ENCODE peak calls at places on chromosome 17, in six cellular contexts. M is breast epithelium, G is kidney epithelial cell, Z is IMR-90, N is HAP-1, R is heart right ventricle. B is an unnamed sample.

GRCh38 chr17:62791235-62792121 is 16.6 kb downstream of the MARCHF10 start:
- DNase-seq in N (no peak), R (no peak), M (no peak), G (no peak), Z (peak; percentile 95), B (peak; percentile 83)

GRCh38 chr17:43314582-43314981 is 80.8 kb upstream of the RNU2-1 start:
- DNase-seq in N (no peak), Z (no peak), M (no peak), R (no peak), G (no peak), B (no peak)

GRCh38 chr17:49823614-49824013 is 24.3 kb downstream of the TAC4 start:
- DNase-seq in Z (peak; percentile 91), N (no peak), G (no peak), M (no peak), R (no peak), B (no peak)

GRCh38 chr17:44198721-44199552 is 747 bp downstream of the ATXN7L3 start:
- DNase-seq in G (no peak), R (peak; percentile 60), M (peak; percentile 54), N (peak; percentile 73), Z (peak; percentile 28), B (no peak)

GRCh38 chr17:7572588-7573323 is 6.7 kb upstream of the CD68 start:
- DNase-seq in N (peak; percentile 99), R (no peak), G (peak; percentile 95), Z (peak; percentile 99), M (peak; percentile 100), B (peak; percentile 97)

GRCh38 chr17:17669081-17669850 is 12.0 kb upstream of the RAI1 start:
- DNase-seq in R (no peak), Z (peak; percentile 45), G (no peak), M (no peak), N (no peak), B (no peak)

GRCh38 chr17:83146347-83146746 is 66.9 kb downstream of the METRNL start:
- DNase-seq in Z (no peak), G (no peak), M (peak; percentile 7), R (no peak), N (no peak), B (no peak)

GRCh38 chr17:7083592-7083991 is 3.5 kb upstream of the CLEC10A start:
- DNase-seq in G (no peak), Z (peak; percentile 17), R (no peak), N (no peak), M (no peak), B (no peak)

GRCh38 chr17:51604299-51605020 is 344.1 kb downstream of the UTP18 start:
- DNase-seq in Z (no peak), R (no peak), N (no peak), M (no peak), G (no peak), B (no peak)

GRCh38 chr17:82561429-82562035 is 42.0 kb downstream of the FOXK2 start:
- DNase-seq in M (no peak), N (no peak), Z (no peak), G (no peak), R (no peak), B (no peak)

GRCh38 chr17:44074911-44075285 is 4.4 kb downstream of the G6PC3 start:
- DNase-seq in N (no peak), M (no peak), G (no peak), Z (no peak), R (no peak), B (no peak)

GRCh38 chr17:57604771-57605733 is 140.0 kb downstream of the CCDC182 start:
- DNase-seq in N (no peak), G (no peak), M (no peak), R (peak; percentile 73), Z (peak; percentile 55), B (no peak)

GRCh38 chr17:77330602-77331081 is 189.9 kb downstream of the SEC14L1 start:
- DNase-seq in Z (no peak), R (peak; percentile 4), G (no peak), M (peak; percentile 16), N (peak; percentile 12), B (no peak)

GRCh38 chr17:13835151-13835550 is 233.4 kb upstream of the HS3ST3A1 start:
- DNase-seq in G (no peak), R (no peak), Z (no peak), N (no peak), M (no peak), B (no peak)

GRCh38 chr17:45096141-45096540 is 35.0 kb downstream of the NMT1 start:
- DNase-seq in Z (peak; percentile 39), N (no peak), R (no peak), M (no peak), G (no peak), B (no peak)

GRCh38 chr17:58328195-58329034 is at the start of gene TSPOAP1:
- DNase-seq in M (no peak), G (no peak), R (no peak), Z (no peak), N (peak; percentile 38), B (no peak)

GRCh38 chr17:60333628-60334031 is 58.3 kb downstream of the USP32 start:
- DNase-seq in R (no peak), Z (peak; percentile 36), N (no peak), G (no peak), M (no peak), B (no peak)

GRCh38 chr17:17613708-17614114 is 22.2 kb upstream of the PEMT start:
- DNase-seq in M (peak; percentile 29), R (peak; percentile 65), N (peak; percentile 88), G (peak; percentile 43), Z (peak; percentile 73), B (peak; percentile 67)

GRCh38 chr17:7465481-7466275 is 13.8 kb downstream of the ZBTB4 start:
- DNase-seq in N (no peak), G (no peak), Z (no peak), R (no peak), M (no peak), B (no peak)

GRCh38 chr17:17710728-17711541 is 29.7 kb downstream of the RAI1 start:
- DNase-seq in R (no peak), N (peak; percentile 48), M (peak; percentile 81), Z (peak; percentile 93), G (peak; percentile 92), B (no peak)

GRCh38 chr17:67833134-67833533 is 7.8 kb downstream of the BPTF start:
- DNase-seq in M (no peak), R (no peak), N (no peak), Z (no peak), G (no peak), B (no peak)

GRCh38 chr17:67831268-67831667 is 6.0 kb downstream of the BPTF start:
- DNase-seq in R (no peak), Z (no peak), M (no peak), G (no peak), N (no peak), B (no peak)

GRCh38 chr17:67824735-67825626 is at the start of gene BPTF:
- DNase-seq in R (peak; percentile 92), M (peak; percentile 83), Z (peak; percentile 87), G (peak; percentile 45), N (peak; percentile 93), B (peak; percentile 24)

GRCh38 chr17:67830440-67830839 is 5.1 kb downstream of the BPTF start:
- DNase-seq in Z (no peak), N (no peak), R (no peak), G (no peak), M (no peak), B (no peak)

GRCh38 chr17:67829331-67829730 is 4.0 kb downstream of the BPTF start:
- DNase-seq in M (no peak), N (no peak), Z (no peak), R (no peak), G (no peak), B (no peak)
- H3K4me3 ChIP-seq in M (no peak overlapping the region), N (no peak overlapping the region), Z (no peak overlapping the region), R (no peak overlapping the region), G (no peak overlapping the region), B (no peak overlapping the region)

DNA sequence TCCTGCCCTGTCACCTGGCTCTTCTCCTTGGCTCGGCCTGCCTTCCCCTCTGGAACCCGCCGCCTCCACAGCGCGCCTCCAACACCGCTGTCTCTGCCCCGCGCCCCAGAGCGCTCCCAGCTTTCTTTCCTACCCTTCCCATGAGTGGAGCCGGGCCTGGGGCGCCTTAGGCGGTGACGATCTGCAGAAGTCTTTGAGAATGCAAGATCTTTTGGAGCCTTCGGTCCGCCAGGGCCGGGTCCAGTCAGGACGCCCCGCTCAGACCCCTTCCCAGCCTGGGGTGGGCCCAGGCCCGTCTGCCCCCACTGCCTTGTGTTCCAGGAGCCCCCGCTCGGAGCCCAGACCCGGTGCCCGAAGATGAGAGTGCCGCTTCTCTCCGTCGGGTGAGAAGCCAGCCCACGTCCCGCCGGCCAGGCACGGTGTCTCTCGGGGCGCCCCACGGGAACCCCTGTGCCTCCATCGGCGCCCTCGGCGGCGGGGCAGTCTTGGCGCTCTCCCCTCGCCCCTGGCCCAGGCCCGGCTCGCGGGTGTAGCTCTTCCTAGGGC is 40.0 kb downstream of the MRM1 start:
- DNase-seq in R (no peak), N (no peak), Z (no peak), M (no peak), G (no peak), B (no peak)
- H3K4me3 ChIP-seq in R (peak overlapping the region; percentile 44), N (peak overlapping the region; percentile 24), Z (no peak overlapping the region), M (peak overlapping the region; percentile 43), G (peak overlapping the region; percentile 27), B (peak overlapping the region; percentile 37)

GRCh38 chr17:41647940-41648410 is 23.6 kb upstream of the KRT17 start:
- DNase-seq in M (peak; percentile 88), G (no peak), Z (peak; percentile 54), R (peak; percentile 85), N (peak; percentile 97), B (no peak)

GRCh38 chr17:41648411-41649195 is 24.2 kb upstream of the KRT17 start:
- DNase-seq in M (peak; percentile 89), R (peak; percentile 84), N (peak; percentile 95), G (no peak), Z (peak; percentile 77), B (peak; percentile 42)

GRCh38 chr17:41649923-41650519 is 25.6 kb upstream of the KRT17 start:
- DNase-seq in M (no peak), Z (no peak), R (no peak), G (no peak), N (no peak), B (no peak)

GRCh38 chr17:41645371-41646063 is 21.1 kb upstream of the KRT17 start:
- DNase-seq in M (peak; percentile 88), N (no peak), G (no peak), R (no peak), Z (peak; percentile 78), B (no peak)

DNA sequence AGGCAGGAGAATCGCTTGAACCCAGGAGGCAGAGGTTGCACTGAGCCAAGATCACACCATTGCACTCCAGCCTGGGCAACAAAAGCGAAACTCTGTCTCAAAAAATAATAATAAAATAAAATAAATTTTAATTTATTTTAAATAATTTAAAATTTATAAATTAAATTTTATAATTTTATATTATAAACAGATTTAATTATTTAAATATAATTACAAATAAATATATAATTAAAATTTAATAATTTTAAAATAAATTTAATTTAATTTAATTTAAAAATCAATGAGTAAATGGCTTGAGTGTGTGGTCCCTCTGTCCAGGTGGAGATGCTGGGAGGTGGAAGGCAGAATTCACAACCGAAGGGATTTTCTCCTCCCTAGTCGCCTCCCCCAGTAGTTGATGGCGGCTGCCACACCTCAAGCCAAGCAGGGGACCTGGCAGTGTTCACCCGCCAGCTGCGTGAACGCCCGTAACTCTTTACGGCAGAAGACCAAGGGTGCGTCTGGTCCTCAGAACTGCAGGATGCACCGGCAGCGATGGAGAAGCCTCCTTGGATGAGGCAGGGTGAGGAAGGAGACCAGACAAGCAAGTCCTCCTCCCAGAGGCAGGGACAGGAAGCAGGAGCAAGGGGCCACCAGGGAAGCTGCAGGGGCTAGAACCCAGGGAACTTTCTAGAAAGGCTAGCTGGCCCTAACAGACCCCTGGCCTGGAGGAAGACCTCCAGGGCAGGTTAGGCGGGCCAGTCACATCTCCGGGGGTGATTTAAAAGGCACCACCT is 22.9 kb upstream of the KRT17 start:
- DNase-seq in N (no peak), G (no peak), R (no peak), Z (no peak), M (no peak), B (no peak)
- H3K4me3 ChIP-seq in N (no peak overlapping the region), G (no peak overlapping the region), R (no peak overlapping the region), Z (no peak overlapping the region), M (no peak overlapping the region), B (no peak overlapping the region)

GRCh38 chr17:64091116-64091515 is 38.8 kb downstream of the ERN1 start:
- DNase-seq in Z (peak; percentile 61), G (no peak), M (no peak), R (no peak), N (no peak), B (no peak)
- H3K4me3 ChIP-seq in Z (no peak overlapping the region), G (no peak overlapping the region), M (no peak overlapping the region), R (no peak overlapping the region), N (no peak overlapping the region), B (no peak overlapping the region)

B was measured in Panc1.